ENCODE peak calls at places on chromosomes 16 and 17, in eight cellular contexts. R is GM03348; U is M059J; O is colonic mucosa; P is stimulated activated CD8-positive, alpha-beta memory T cell treated with anti-CD3 and anti-CD28 coated beads, Interleukin-15, amount 100 ng/mL, for 48 hours; M is activated naive CD4-positive, alpha-beta T cell treated with anti-CD3 and anti-CD28 coated beads for 36 hours; G is nephron progenitor cell; A is mucosa of gallbladder. N is an unnamed sample.

GRCh38 chr16:86584071-86584685 is 5.8 kb downstream of the FOXL1 start:
- DNase-seq in R (no peak), U (peak; percentile 36), O (no peak), P (no peak), M (no peak), G (no peak), A (no peak), N (no peak)

GRCh38 chr17:33725675-33726271 is 432.7 kb upstream of the ASIC2 start:
- DNase-seq in R (peak; percentile 74), U (peak; percentile 18), O (peak; percentile 19), P (no peak), M (peak; percentile 23), G (peak; percentile 74), A (peak; percentile 20), N (peak; percentile 8)

GRCh38 chr17:72691017-72691416 is 401.5 kb downstream of the SLC39A11 start:
- DNase-seq in R (no peak), U (no peak), O (no peak), P (no peak), M (no peak), G (no peak), A (no peak), N (no peak)

GRCh38 chr17:80252871-80253270 is 7.8 kb upstream of the RNF213 start:
- DNase-seq in R (no peak), U (no peak), O (peak; percentile 82), P (peak; percentile 82), M (peak; percentile 96), G (peak; percentile 67), A (peak; percentile 55), N (no peak)

GRCh38 chr16:72442381-72443158 is 270.6 kb upstream of the PMFBP1 start:
- DNase-seq in R (no peak), U (no peak), O (no peak), P (no peak), M (no peak), G (no peak), A (no peak), N (no peak)

GRCh38 chr17:70345061-70345460 is 175.7 kb downstream of the KCNJ2 start:
- DNase-seq in R (no peak), U (no peak), O (no peak), P (no peak), M (no peak), G (no peak), A (no peak), N (no peak)

GRCh38 chr16:1197237-1197866 is 27.7 kb downstream of the TPSG1 start:
- DNase-seq in R (no peak), U (no peak), O (no peak), P (no peak), M (no peak), G (no peak), A (no peak), N (no peak)

GRCh38 chr16:68909099-68909733 is 65.9 kb downstream of the TANGO6 start:
- DNase-seq in R (no peak), U (no peak), O (no peak), P (no peak), M (no peak), G (no peak), A (no peak), N (no peak)

GRCh38 chr17:75647061-75647460 is 13.8 kb downstream of the SMIM5 start:
- DNase-seq in R (no peak), U (no peak), O (no peak), P (no peak), M (no peak), G (no peak), A (no peak), N (no peak)

GRCh38 chr17:19369107-19369778 is 6.7 kb upstream of the B9D1 start:
- DNase-seq in R (no peak), U (no peak), O (peak; percentile 66), P (no peak), M (no peak), G (no peak), A (no peak), N (no peak)

GRCh38 chr16:5015351-5015750 is 18.4 kb downstream of the NAGPA start:
- DNase-seq in R (no peak), U (no peak), O (no peak), P (no peak), M (no peak), G (no peak), A (no peak), N (peak; percentile 27)

GRCh38 chr17:5758651-5759050 is 174.3 kb upstream of the NLRP1 start:
- DNase-seq in R (no peak), U (peak; percentile 55), O (peak; percentile 17), P (no peak), M (peak; percentile 7), G (no peak), A (no peak), N (peak; percentile 83)

GRCh38 chr17:69913241-69914015 is 161.6 kb upstream of the KCNJ16 start:
- DNase-seq in R (peak; percentile 33), U (no peak), O (no peak), P (no peak), M (no peak), G (no peak), A (no peak), N (no peak)